ENCODE peak calls at places on chromosomes 7 and 10, in seven cellular contexts. One of them, this sample, is unnamed.
A peak's percentile ranks its signal among the peaks of the same experiment; 100 is the strongest.

GRCh38 chr10:34124522-34125035 is 690.5 kb downstream of the PARD3 start:
- DNase-seq in type B pancreatic cell: no peak
- DNase-seq in osteocyte: no peak
- DNase-seq in GM12864: no peak
- DNase-seq in osteoblast: peak; percentile 80
- DNase-seq in Calu3: peak; percentile 81
- DNase-seq in AG09319: no peak
- DNase-seq in this sample: no peak

GRCh38 chr10:30219977-30220751 is 128.9 kb downstream of the MTPAP start:
- DNase-seq in type B pancreatic cell: no peak
- DNase-seq in osteocyte: no peak
- DNase-seq in GM12864: no peak
- DNase-seq in osteoblast: peak; percentile 69
- DNase-seq in Calu3: peak; percentile 16
- DNase-seq in AG09319: no peak
- DNase-seq in this sample: peak; percentile 26

GRCh38 chr7:55366461-55367138 is 1.5 kb downstream of the LANCL2 start:
- DNase-seq in type B pancreatic cell: no peak
- DNase-seq in osteocyte: no peak
- DNase-seq in GM12864: no peak
- DNase-seq in osteoblast: peak; percentile 59
- DNase-seq in Calu3: peak; percentile 31
- DNase-seq in AG09319: no peak
- DNase-seq in this sample: no peak

GRCh38 chr10:6729071-6729773 is 149.1 kb upstream of the PRKCQ start:
- DNase-seq in type B pancreatic cell: no peak
- DNase-seq in osteocyte: no peak
- DNase-seq in GM12864: no peak
- DNase-seq in osteoblast: no peak
- DNase-seq in Calu3: peak; percentile 51
- DNase-seq in AG09319: peak; percentile 72
- DNase-seq in this sample: no peak

GRCh38 chr10:130558778-130559177 is 422.6 kb downstream of the GLRX3 start:
- DNase-seq in type B pancreatic cell: no peak
- DNase-seq in osteocyte: no peak
- DNase-seq in GM12864: no peak
- DNase-seq in osteoblast: peak; percentile 41
- DNase-seq in Calu3: no peak
- DNase-seq in AG09319: no peak
- DNase-seq in this sample: no peak

GRCh38 chr10:97724341-97724941 is 10.9 kb downstream of the MARVELD1 start:
- DNase-seq in type B pancreatic cell: no peak
- DNase-seq in osteocyte: no peak
- DNase-seq in GM12864: no peak
- DNase-seq in osteoblast: peak; percentile 46
- DNase-seq in Calu3: no peak
- DNase-seq in AG09319: no peak
- DNase-seq in this sample: no peak

GRCh38 chr7:72183835-72184234 is 228.3 kb downstream of the CALN1 start:
- DNase-seq in type B pancreatic cell: no peak
- DNase-seq in osteocyte: no peak
- DNase-seq in GM12864: no peak
- DNase-seq in osteoblast: no peak
- DNase-seq in Calu3: no peak
- DNase-seq in AG09319: no peak
- DNase-seq in this sample: no peak

GRCh38 chr10:137031-137430 is 1.8 kb downstream of the ZMYND11 start:
- DNase-seq in type B pancreatic cell: no peak
- DNase-seq in osteocyte: no peak
- DNase-seq in GM12864: no peak
- DNase-seq in osteoblast: peak; percentile 87
- DNase-seq in Calu3: peak; percentile 46
- DNase-seq in AG09319: no peak
- DNase-seq in this sample: peak; percentile 39

GRCh38 chr10:29256531-29256930 is 32.3 kb upstream of the LYZL1 start:
- DNase-seq in type B pancreatic cell: no peak
- DNase-seq in osteocyte: no peak
- DNase-seq in GM12864: no peak
- DNase-seq in osteoblast: no peak
- DNase-seq in Calu3: no peak
- DNase-seq in AG09319: no peak
- DNase-seq in this sample: no peak

GRCh38 chr7:4607321-4607729 is 74.8 kb upstream of the FOXK1 start:
- DNase-seq in type B pancreatic cell: no peak
- DNase-seq in osteocyte: no peak
- DNase-seq in GM12864: no peak
- DNase-seq in osteoblast: no peak
- DNase-seq in Calu3: no peak
- DNase-seq in AG09319: no peak
- DNase-seq in this sample: no peak

GRCh38 chr7:138837627-138838026 is 39.6 kb upstream of the ATP6V0A4 start:
- DNase-seq in type B pancreatic cell: no peak
- DNase-seq in osteocyte: peak; percentile 76
- DNase-seq in GM12864: no peak
- DNase-seq in osteoblast: no peak
- DNase-seq in Calu3: no peak
- DNase-seq in AG09319: no peak
- DNase-seq in this sample: no peak

GRCh38 chr7:23117841-23118240 is 12.3 kb downstream of the KLHL7 start:
- DNase-seq in type B pancreatic cell: no peak
- DNase-seq in osteocyte: no peak
- DNase-seq in GM12864: no peak
- DNase-seq in osteoblast: no peak
- DNase-seq in Calu3: no peak
- DNase-seq in AG09319: no peak
- DNase-seq in this sample: no peak

GRCh38 chr10:48363617-48364355 is 57.3 kb downstream of the MAPK8 start:
- DNase-seq in type B pancreatic cell: no peak
- DNase-seq in osteocyte: no peak
- DNase-seq in GM12864: peak; percentile 44
- DNase-seq in osteoblast: peak; percentile 76
- DNase-seq in Calu3: peak; percentile 44
- DNase-seq in AG09319: peak; percentile 52
- DNase-seq in this sample: peak; percentile 42

GRCh38 chr7:95628831-95629439 is 32.6 kb upstream of the PDK4 start:
- DNase-seq in type B pancreatic cell: no peak
- DNase-seq in osteocyte: no peak
- DNase-seq in GM12864: no peak
- DNase-seq in osteoblast: no peak
- DNase-seq in Calu3: no peak
- DNase-seq in AG09319: no peak
- DNase-seq in this sample: no peak

GRCh38 chr7:132518102-132518838 is 58.0 kb downstream of the PLXNA4 start:
- DNase-seq in type B pancreatic cell: no peak
- DNase-seq in osteocyte: no peak
- DNase-seq in GM12864: no peak
- DNase-seq in osteoblast: no peak
- DNase-seq in Calu3: peak; percentile 17
- DNase-seq in AG09319: no peak
- DNase-seq in this sample: peak; percentile 31

GRCh38 chr10:126478600-126478999 is 90.3 kb upstream of the ADAM12 start:
- DNase-seq in type B pancreatic cell: no peak
- DNase-seq in osteocyte: peak; percentile 38
- DNase-seq in GM12864: no peak
- DNase-seq in osteoblast: no peak
- DNase-seq in Calu3: no peak
- DNase-seq in AG09319: no peak
- DNase-seq in this sample: no peak

GRCh38 chr7:30225863-30226361 is 58.5 kb upstream of the ZNRF2 start:
- DNase-seq in type B pancreatic cell: no peak
- DNase-seq in osteocyte: no peak
- DNase-seq in GM12864: peak; percentile 76
- DNase-seq in osteoblast: no peak
- DNase-seq in Calu3: peak; percentile 82
- DNase-seq in AG09319: no peak
- DNase-seq in this sample: peak; percentile 51

GRCh38 chr10:127405221-127405620 is 143.9 kb upstream of the NPS start:
- DNase-seq in type B pancreatic cell: no peak
- DNase-seq in osteocyte: no peak
- DNase-seq in GM12864: no peak
- DNase-seq in osteoblast: no peak
- DNase-seq in Calu3: no peak
- DNase-seq in AG09319: peak; percentile 28
- DNase-seq in this sample: no peak

GRCh38 chr10:12393831-12394230 is 44.5 kb downstream of the CAMK1D start:
- DNase-seq in type B pancreatic cell: no peak
- DNase-seq in osteocyte: no peak
- DNase-seq in GM12864: no peak
- DNase-seq in osteoblast: no peak
- DNase-seq in Calu3: no peak
- DNase-seq in AG09319: no peak
- DNase-seq in this sample: no peak

GRCh38 chr7:64871761-64872160 is 31.3 kb upstream of the ZNF273 start:
- DNase-seq in type B pancreatic cell: peak; percentile 47
- DNase-seq in osteocyte: peak; percentile 75
- DNase-seq in GM12864: no peak
- DNase-seq in osteoblast: no peak
- DNase-seq in Calu3: no peak
- DNase-seq in AG09319: no peak
- DNase-seq in this sample: no peak

GRCh38 chr7:134787064-134787463 is 7.6 kb downstream of the CALD1 start:
- DNase-seq in type B pancreatic cell: no peak
- DNase-seq in osteocyte: no peak
- DNase-seq in GM12864: no peak
- DNase-seq in osteoblast: peak; percentile 27
- DNase-seq in Calu3: no peak
- DNase-seq in AG09319: no peak
- DNase-seq in this sample: no peak

GRCh38 chr10:13053794-13054462 is 46.0 kb upstream of the OPTN start:
- DNase-seq in type B pancreatic cell: no peak
- DNase-seq in osteocyte: peak; percentile 53
- DNase-seq in GM12864: no peak
- DNase-seq in osteoblast: peak; percentile 5
- DNase-seq in Calu3: no peak
- DNase-seq in AG09319: no peak
- DNase-seq in this sample: no peak

GRCh38 chr7:138570715-138571114 is 110.7 kb downstream of the TRIM24 start:
- DNase-seq in type B pancreatic cell: no peak
- DNase-seq in osteocyte: no peak
- DNase-seq in GM12864: no peak
- DNase-seq in osteoblast: no peak
- DNase-seq in Calu3: no peak
- DNase-seq in AG09319: no peak
- DNase-seq in this sample: no peak

GRCh38 chr10:69659286-69660027 is 29.4 kb downstream of the FAM241B start:
- DNase-seq in type B pancreatic cell: no peak
- DNase-seq in osteocyte: no peak
- DNase-seq in GM12864: no peak
- DNase-seq in osteoblast: peak; percentile 64
- DNase-seq in Calu3: peak; percentile 42
- DNase-seq in AG09319: no peak
- DNase-seq in this sample: no peak

GRCh38 chr10:55989188-55989587 is 371.9 kb downstream of the ZWINT start:
- DNase-seq in type B pancreatic cell: no peak
- DNase-seq in osteocyte: no peak
- DNase-seq in GM12864: no peak
- DNase-seq in osteoblast: no peak
- DNase-seq in Calu3: no peak
- DNase-seq in AG09319: no peak
- DNase-seq in this sample: no peak
- TF ChIP-seq CTCF in type B pancreatic cell: peak; percentile 48
- TF ChIP-seq CTCF in osteocyte: no peak
- TF ChIP-seq CTCF in GM12864: no peak
- TF ChIP-seq CTCF in osteoblast: no peak
- TF ChIP-seq CTCF in Calu3: peak; percentile 21
- TF ChIP-seq CTCF in AG09319: no peak
- TF ChIP-seq CTCF in this sample: no peak

GRCh38 chr10:132219486-132219885 is 32.7 kb downstream of the DPYSL4 start:
- DNase-seq in type B pancreatic cell: no peak
- DNase-seq in osteocyte: no peak
- DNase-seq in GM12864: no peak
- DNase-seq in osteoblast: peak; percentile 70
- DNase-seq in Calu3: no peak
- DNase-seq in AG09319: no peak
- DNase-seq in this sample: no peak
- TF ChIP-seq CTCF in type B pancreatic cell: peak; percentile 34
- TF ChIP-seq CTCF in osteocyte: peak; percentile 18
- TF ChIP-seq CTCF in GM12864: peak; percentile 28
- TF ChIP-seq CTCF in osteoblast: peak; percentile 22
- TF ChIP-seq CTCF in Calu3: no peak
- TF ChIP-seq CTCF in AG09319: peak; percentile 2
- TF ChIP-seq CTCF in this sample: peak; percentile 18

GRCh38 chr10:52170776-52171175 is 143.3 kb upstream of the DKK1 start:
- DNase-seq in type B pancreatic cell: no peak
- DNase-seq in osteocyte: no peak
- DNase-seq in GM12864: no peak
- DNase-seq in osteoblast: no peak
- DNase-seq in Calu3: no peak
- DNase-seq in AG09319: no peak
- DNase-seq in this sample: no peak

DNA sequence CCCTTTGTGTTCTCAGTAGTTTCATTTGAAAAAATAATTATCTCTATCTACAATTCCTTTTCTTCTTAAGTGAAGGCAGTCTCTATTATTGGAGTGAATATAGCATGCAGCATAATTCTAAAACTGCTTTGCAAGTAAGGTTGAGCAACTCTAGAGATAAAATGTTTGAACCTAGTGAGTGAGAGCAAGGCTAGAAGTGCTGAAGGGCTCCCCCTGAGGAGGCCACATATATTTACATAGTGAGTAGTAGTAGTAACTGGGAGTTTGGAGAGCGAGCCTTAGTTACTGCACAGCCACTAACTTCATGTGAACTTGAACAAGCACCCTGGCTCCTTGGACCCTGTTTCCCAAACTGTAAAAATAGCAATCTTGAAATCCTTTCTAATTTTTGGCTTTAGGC is 141.5 kb upstream of the DKK1 start:
- DNase-seq in type B pancreatic cell: no peak
- DNase-seq in osteocyte: no peak
- DNase-seq in GM12864: no peak
- DNase-seq in osteoblast: no peak
- DNase-seq in Calu3: no peak
- DNase-seq in AG09319: no peak
- DNase-seq in this sample: no peak
- TF ChIP-seq CTCF in type B pancreatic cell: peak; percentile 41
- TF ChIP-seq CTCF in osteocyte: peak; percentile 10
- TF ChIP-seq CTCF in GM12864: no peak
- TF ChIP-seq CTCF in osteoblast: peak; percentile 22
- TF ChIP-seq CTCF in Calu3: no peak
- TF ChIP-seq CTCF in AG09319: no peak
- TF ChIP-seq CTCF in this sample: no peak

GRCh38 chr7:28681693-28682092 is 269.4 kb downstream of the CREB5 start:
- DNase-seq in type B pancreatic cell: no peak
- DNase-seq in osteocyte: no peak
- DNase-seq in GM12864: no peak
- DNase-seq in osteoblast: no peak
- DNase-seq in Calu3: no peak
- DNase-seq in AG09319: no peak
- DNase-seq in this sample: no peak

GRCh38 chr7:28675429-28675828 is 263.1 kb downstream of the CREB5 start:
- DNase-seq in type B pancreatic cell: no peak
- DNase-seq in osteocyte: no peak
- DNase-seq in GM12864: no peak
- DNase-seq in osteoblast: no peak
- DNase-seq in Calu3: no peak
- DNase-seq in AG09319: no peak
- DNase-seq in this sample: no peak

GRCh38 chr7:28677668-28678067 is 265.4 kb downstream of the CREB5 start:
- DNase-seq in type B pancreatic cell: no peak
- DNase-seq in osteocyte: no peak
- DNase-seq in GM12864: no peak
- DNase-seq in osteoblast: no peak
- DNase-seq in Calu3: no peak
- DNase-seq in AG09319: no peak
- DNase-seq in this sample: no peak

GRCh38 chr7:28682136-28682535 is 269.8 kb downstream of the CREB5 start:
- DNase-seq in type B pancreatic cell: no peak
- DNase-seq in osteocyte: no peak
- DNase-seq in GM12864: no peak
- DNase-seq in osteoblast: no peak
- DNase-seq in Calu3: no peak
- DNase-seq in AG09319: no peak
- DNase-seq in this sample: no peak

GRCh38 chr7:28678421-28678965 is 266.2 kb downstream of the CREB5 start:
- DNase-seq in type B pancreatic cell: no peak
- DNase-seq in osteocyte: no peak
- DNase-seq in GM12864: no peak
- DNase-seq in osteoblast: peak; percentile 18
- DNase-seq in Calu3: no peak
- DNase-seq in AG09319: no peak
- DNase-seq in this sample: no peak
- TF ChIP-seq CTCF in type B pancreatic cell: no peak
- TF ChIP-seq CTCF in osteocyte: no peak
- TF ChIP-seq CTCF in GM12864: no peak
- TF ChIP-seq CTCF in osteoblast: no peak
- TF ChIP-seq CTCF in Calu3: no peak
- TF ChIP-seq CTCF in AG09319: no peak
- TF ChIP-seq CTCF in this sample: no peak

This sample was measured in GM20000.